ENCODE peak calls at places on chromosomes 4 and X, in nine cellular contexts. G is bronchial epithelial cell; X is chondrocyte; O is psoas muscle; Z is mesothelial cell of epicardium; Q is Caco-2; K is WERI-Rb-1; T is nephron progenitor cell; Y is CD8-positive, alpha-beta T cell. P is an unnamed sample.
A peak's percentile ranks its signal among the peaks of the same experiment; 100 is the strongest.

GRCh38 chr4:81052119-81053068 is 21.9 kb downstream of the BMP3 start:
- DNase-seq in K (peak; percentile 73), G (peak; percentile 54), T (peak; percentile 85), X (no peak), Y (peak; percentile 60), Z (peak; percentile 71), Q (peak; percentile 65), O (peak; percentile 49), P (no peak)

GRCh38 chr4:32562010-32562409 is 1841.8 kb downstream of the PCDH7 start:
- DNase-seq in K (peak; percentile 27), X (no peak), O (no peak), G (no peak), T (no peak), Q (no peak), Y (no peak), Z (no peak), P (no peak)

GRCh38 chr4:907691-908437 is 24.3 kb downstream of the GAK start:
- DNase-seq in O (no peak), T (no peak), X (peak; percentile 66), G (no peak), K (no peak), Q (no peak), Y (no peak), Z (peak; percentile 48), P (no peak)

GRCh38 chr4:84971319-84971932 is 4.9 kb upstream of the WDFY3 start:
- DNase-seq in G (peak; percentile 60), K (no peak), Y (no peak), Q (peak; percentile 19), O (no peak), T (no peak), X (no peak), Z (no peak), P (no peak)

GRCh38 chr4:8640816-8641215 is 48.3 kb downstream of the CPZ start:
- DNase-seq in G (no peak), Q (no peak), T (no peak), K (no peak), Y (no peak), O (no peak), X (peak; percentile 35), Z (no peak), P (no peak)

GRCh38 chr4:152509595-152510209 is 26.2 kb downstream of the FBXW7 start:
- DNase-seq in X (no peak), Q (no peak), Y (no peak), K (no peak), O (no peak), Z (no peak), G (no peak), T (no peak), P (no peak)

GRCh38 chr4:145686991-145687390 is 7.0 kb downstream of the C4orf51 start:
- DNase-seq in X (no peak), Z (no peak), T (no peak), O (no peak), K (no peak), Q (no peak), G (no peak), Y (no peak), P (no peak)

GRCh38 chr4:158125325-158125724 is 47.5 kb downstream of the GASK1B start:
- DNase-seq in Q (no peak), Z (no peak), K (no peak), O (no peak), X (no peak), T (no peak), G (no peak), Y (no peak), P (no peak)

GRCh38 chrX:78199851-78200250 is 60.4 kb upstream of the TAF9B start:
- DNase-seq in Y (no peak), K (no peak), Z (no peak), T (no peak), O (no peak), G (peak; percentile 42), Q (peak; percentile 3), X (no peak), P (no peak)

GRCh38 chr4:48979897-48980579 is 6.0 kb upstream of the CWH43 start:
- DNase-seq in T (no peak), O (no peak), G (peak; percentile 93), X (no peak), Y (no peak), Z (no peak), Q (no peak), K (no peak), P (no peak)

GRCh38 chr4:137676357-137676998 is 144.2 kb upstream of the PCDH18 start:
- DNase-seq in G (no peak), K (no peak), Y (no peak), O (no peak), Q (no peak), X (no peak), Z (no peak), T (no peak), P (no peak)

GRCh38 chr4:87026795-87027495 is 92.1 kb downstream of the AFF1 start:
- DNase-seq in Y (no peak), Z (no peak), X (no peak), T (no peak), O (no peak), Q (no peak), G (no peak), K (no peak), P (no peak)

GRCh38 chr4:80538276-80538926 is 202.9 kb downstream of the CFAP299 start:
- DNase-seq in O (no peak), Q (no peak), G (peak; percentile 86), Z (no peak), K (no peak), X (no peak), T (no peak), Y (no peak), P (no peak)

GRCh38 chr4:10020871-10021676 is at the start of gene SLC2A9:
- DNase-seq in Y (no peak), Z (no peak), K (no peak), O (peak; percentile 63), G (peak; percentile 88), Q (no peak), X (no peak), T (no peak), P (no peak)

GRCh38 chrX:136214551-136214950 is 36.6 kb downstream of the MAP7D3 start:
- DNase-seq in Q (peak; percentile 9), O (no peak), Z (no peak), T (no peak), X (no peak), K (no peak), Y (no peak), G (peak; percentile 42), P (peak; percentile 92)

GRCh38 chr4:65508169-65508568 is 162.1 kb downstream of the EPHA5 start:
- DNase-seq in X (no peak), Q (no peak), Y (no peak), O (no peak), G (peak; percentile 88), Z (no peak), K (no peak), T (no peak), P (no peak)

GRCh38 chrX:20951016-20951795 is 423.0 kb upstream of the CNKSR2 start:
- DNase-seq in Y (no peak), K (no peak), X (no peak), Z (no peak), O (no peak), G (peak; percentile 71), Q (no peak), T (no peak), P (no peak)

GRCh38 chrX:148037020-148037419 is 55.9 kb downstream of the FMR1NB start:
- DNase-seq in G (peak; percentile 46), Z (no peak), X (no peak), Q (no peak), Y (no peak), O (no peak), K (no peak), T (no peak), P (no peak)

GRCh38 chrX:129115104-129115503 is 408.2 kb downstream of the SMARCA1 start:
- DNase-seq in X (no peak), T (peak; percentile 38), G (peak; percentile 28), K (peak; percentile 69), Y (no peak), Z (no peak), O (no peak), Q (peak; percentile 62), P (no peak)

GRCh38 chr4:828641-829271 is 2.8 kb upstream of the CPLX1 start:
- DNase-seq in K (peak; percentile 79), O (peak; percentile 44), Z (no peak), Y (no peak), Q (no peak), G (no peak), X (no peak), T (no peak), P (no peak)

GRCh38 chr4:128573781-128574508 is 235.6 kb upstream of the JADE1 start:
- DNase-seq in Z (no peak), K (no peak), T (no peak), Q (peak; percentile 69), G (peak; percentile 31), O (no peak), Y (no peak), X (no peak), P (no peak)

GRCh38 chr4:37802068-37802666 is 24.3 kb upstream of the PGM2 start:
- DNase-seq in O (no peak), Y (no peak), G (peak; percentile 75), Z (peak; percentile 42), Q (peak; percentile 77), T (peak; percentile 34), K (peak; percentile 82), X (no peak), P (no peak)
- TF ChIP-seq CTCF in O (peak; percentile 60), Y (no peak), G (peak; percentile 75), Z (no peak), Q (peak; percentile 80), T (peak; percentile 45), K (peak; percentile 77), X (peak; percentile 87), P (peak; percentile 81)

GRCh38 chrX:15146515-15146914 is 123.4 kb downstream of the ASB9 start:
- DNase-seq in Q (peak; percentile 32), K (peak; percentile 11), X (no peak), Z (no peak), Y (peak; percentile 11), G (no peak), T (peak; percentile 49), O (no peak), P (no peak)
- TF ChIP-seq CTCF in Q (peak; percentile 48), K (peak; percentile 35), X (peak; percentile 79), Z (peak; percentile 66), Y (no peak), G (peak; percentile 19), T (peak; percentile 52), O (peak; percentile 17), P (peak; percentile 59)

GRCh38 chr4:175951794-175952193 is 113.8 kb upstream of the WDR17 start:
- DNase-seq in G (peak; percentile 72), Z (no peak), Y (no peak), X (no peak), T (no peak), Q (no peak), O (no peak), K (no peak), P (no peak)

GRCh38 chr4:175954685-175955084 is 111.0 kb upstream of the WDR17 start:
- DNase-seq in Y (no peak), K (no peak), O (no peak), X (no peak), Z (no peak), G (no peak), Q (no peak), T (no peak), P (no peak)

GRCh38 chr4:175953960-175954521 is 111.6 kb upstream of the WDR17 start:
- DNase-seq in Q (no peak), G (no peak), O (no peak), Z (no peak), T (no peak), X (no peak), K (no peak), Y (no peak), P (no peak)
- TF ChIP-seq CTCF in Q (no peak), G (no peak), O (no peak), Z (no peak), T (peak; percentile 14), X (peak; percentile 36), K (peak; percentile 35), Y (no peak), P (peak; percentile 18)

GRCh38 chrX:8755116-8755515 is 23.2 kb upstream of the ANOS1 start:
- DNase-seq in G (no peak), O (no peak), K (peak; percentile 42), Q (peak; percentile 9), Z (no peak), X (no peak), T (no peak), Y (no peak), P (no peak)
- TF ChIP-seq CTCF in G (no peak), O (no peak), K (peak; percentile 63), Q (peak; percentile 19), Z (no peak), X (peak; percentile 44), T (peak; percentile 27), Y (no peak), P (peak; percentile 20)

P was measured in osteocyte.